ENCODE peak calls at places on chromosomes 2 and 18, in five cellular contexts. Y, L, W, U and B are unnamed samples.
A peak's percentile ranks its signal among the peaks of the same experiment; 100 is the strongest.

GRCh38 chr2:165044505-165045303 is 89.4 kb upstream of the SLC38A11 start:
- DNase-seq in W (no peak), L (no peak), Y (no peak), U (no peak), B (no peak)

GRCh38 chr18:11040823-11041712 is 108.3 kb downstream of the PIEZO2 start:
- DNase-seq in U (no peak), Y (no peak), W (no peak), L (peak; percentile 37), B (peak; percentile 70)

GRCh38 chr2:191012845-191013616 is 940 bp downstream of the STAT1 start:
- DNase-seq in U (no peak), W (no peak), L (peak; percentile 27), Y (no peak), B (no peak)

GRCh38 chr2:195026261-195026660 is 630.8 kb upstream of the SLC39A10 start:
- DNase-seq in W (no peak), L (peak; percentile 58), U (no peak), Y (no peak), B (no peak)

GRCh38 chr2:26088038-26088643 is 54.3 kb downstream of the RAB10 start:
- DNase-seq in Y (no peak), L (no peak), W (no peak), U (no peak), B (peak; percentile 43)

GRCh38 chr2:112784199-112785189 is at the start of gene IL1A:
- DNase-seq in Y (no peak), W (no peak), L (peak; percentile 82), U (no peak), B (peak; percentile 77)

GRCh38 chr18:48896875-48897511 is 53.8 kb downstream of the SMAD7 start:
- DNase-seq in Y (no peak), W (no peak), U (no peak), L (peak; percentile 26), B (no peak)

GRCh38 chr2:101150306-101151140 is 659 bp downstream of the TBC1D8 start:
- DNase-seq in L (peak; percentile 3), W (no peak), Y (no peak), U (no peak), B (peak; percentile 53)

GRCh38 chr18:48330016-48330991 is 78.9 kb downstream of the ZBTB7C start:
- DNase-seq in U (no peak), Y (no peak), L (peak; percentile 94), W (no peak), B (peak; percentile 85)

GRCh38 chr2:128237911-128238697 is 80.6 kb downstream of the HS6ST1 start:
- DNase-seq in U (no peak), L (peak; percentile 23), Y (no peak), W (no peak), B (no peak)

GRCh38 chr2:52395912-52396311 is 1364.0 kb upstream of the NRXN1 start:
- DNase-seq in L (peak; percentile 66), U (no peak), W (no peak), Y (no peak), B (peak; percentile 12)

GRCh38 chr2:177530513-177531039 is 138.0 kb downstream of the AGPS start:
- DNase-seq in L (peak; percentile 61), U (no peak), Y (no peak), W (no peak), B (no peak)

GRCh38 chr2:219603784-219604183 is 6.1 kb downstream of the STK11IP start:
- DNase-seq in U (no peak), Y (no peak), W (no peak), L (no peak), B (no peak)

GRCh38 chr18:39701839-39702238 is 2136.2 kb upstream of the CELF4 start:
- DNase-seq in U (no peak), Y (no peak), W (no peak), L (peak; percentile 56), B (no peak)

GRCh38 chr2:21779786-21780185 is 656.0 kb downstream of the TDRD15 start:
- DNase-seq in U (no peak), L (no peak), W (no peak), Y (no peak), B (no peak)

GRCh38 chr2:188050716-188051115 is 241.0 kb upstream of the GULP1 start:
- DNase-seq in U (no peak), W (no peak), Y (no peak), L (peak; percentile 73), B (peak; percentile 55)

GRCh38 chr18:28134774-28135173 is 42.2 kb downstream of the CDH2 start:
- DNase-seq in W (no peak), L (no peak), U (no peak), Y (no peak), B (no peak)

GRCh38 chr2:58976374-58977055 is 735.4 kb upstream of the FANCL start:
- DNase-seq in W (peak; percentile 12), U (no peak), L (no peak), Y (no peak), B (peak; percentile 65)

GRCh38 chr2:237459741-237460174 is 27.3 kb upstream of the MLPH start:
- DNase-seq in W (peak; percentile 6), Y (no peak), U (no peak), L (peak; percentile 94), B (peak; percentile 52)

GRCh38 chr2:43071629-43072550 is 154.5 kb downstream of the ZFP36L2 start:
- DNase-seq in L (peak; percentile 20), U (no peak), Y (no peak), W (no peak), B (no peak)

GRCh38 chr2:117834992-117835391 is 20.5 kb downstream of the DDX18 start:
- DNase-seq in W (no peak), U (no peak), Y (no peak), L (no peak), B (no peak)

GRCh38 chr18:79935098-79935480 is 16.4 kb downstream of the SLC66A2 start:
- DNase-seq in Y (no peak), U (no peak), W (no peak), L (no peak), B (no peak)

GRCh38 chr18:5036523-5036922 is 160.5 kb downstream of the AKAIN1 start:
- DNase-seq in Y (no peak), U (no peak), W (no peak), L (no peak), B (no peak)

GRCh38 chr2:135913726-135914365 is 37.6 kb upstream of the MCM6 start:
- DNase-seq in Y (peak; percentile 31), W (peak; percentile 6), L (peak; percentile 24), U (no peak), B (peak; percentile 59)

GRCh38 chr18:40366521-40366920 is 1588.5 kb upstream of the PIK3C3 start:
- DNase-seq in L (no peak), Y (no peak), W (no peak), U (no peak), B (no peak)